ENCODE peak calls at places on chromosomes 11 and 22, in nine cellular contexts. One of them, this sample, is unnamed.

GRCh38 chr11:790721-791564 is 1.1 kb upstream of the CEND1 start:
- DNase-seq in astrocyte of the spinal cord: peak; percentile 32
- DNase-seq in hepatocyte: no peak
- DNase-seq in epithelial cell of esophagus: no peak
- DNase-seq in tibial nerve: no peak
- DNase-seq in MM.1S: no peak
- DNase-seq in AG04450: no peak
- DNase-seq in neural progenitor cell: peak; percentile 63
- DNase-seq in cardiac muscle cell: peak; percentile 37
- DNase-seq in this sample: peak; percentile 30

GRCh38 chr11:128590587-128590986 is 3.2 kb upstream of the ETS1 start:
- DNase-seq in MM.1S: no peak
- DNase-seq in cardiac muscle cell: no peak
- DNase-seq in hepatocyte: no peak
- DNase-seq in tibial nerve: no peak
- DNase-seq in AG04450: no peak
- DNase-seq in astrocyte of the spinal cord: no peak
- DNase-seq in neural progenitor cell: no peak
- DNase-seq in epithelial cell of esophagus: no peak
- DNase-seq in this sample: no peak

GRCh38 chr11:28296426-28296825 is 188.2 kb downstream of the METTL15 start:
- DNase-seq in MM.1S: peak; percentile 51
- DNase-seq in tibial nerve: no peak
- DNase-seq in cardiac muscle cell: no peak
- DNase-seq in AG04450: no peak
- DNase-seq in epithelial cell of esophagus: no peak
- DNase-seq in neural progenitor cell: no peak
- DNase-seq in hepatocyte: no peak
- DNase-seq in astrocyte of the spinal cord: no peak
- DNase-seq in this sample: no peak

GRCh38 chr11:116461789-116462188 is 311.0 kb downstream of the BUD13 start:
- DNase-seq in tibial nerve: no peak
- DNase-seq in AG04450: no peak
- DNase-seq in astrocyte of the spinal cord: no peak
- DNase-seq in neural progenitor cell: peak; percentile 28
- DNase-seq in hepatocyte: no peak
- DNase-seq in cardiac muscle cell: no peak
- DNase-seq in epithelial cell of esophagus: no peak
- DNase-seq in MM.1S: no peak
- DNase-seq in this sample: no peak

GRCh38 chr22:50209893-50210292 is 9.1 kb downstream of the SELENOO start:
- DNase-seq in tibial nerve: no peak
- DNase-seq in AG04450: no peak
- DNase-seq in cardiac muscle cell: peak; percentile 71
- DNase-seq in epithelial cell of esophagus: peak; percentile 65
- DNase-seq in neural progenitor cell: peak; percentile 65
- DNase-seq in astrocyte of the spinal cord: peak; percentile 51
- DNase-seq in MM.1S: peak; percentile 67
- DNase-seq in hepatocyte: peak; percentile 74
- DNase-seq in this sample: peak; percentile 72

GRCh38 chr11:33730716-33731115 is 5.5 kb downstream of the CD59 start:
- DNase-seq in neural progenitor cell: no peak
- DNase-seq in epithelial cell of esophagus: no peak
- DNase-seq in cardiac muscle cell: no peak
- DNase-seq in tibial nerve: no peak
- DNase-seq in astrocyte of the spinal cord: no peak
- DNase-seq in AG04450: no peak
- DNase-seq in hepatocyte: no peak
- DNase-seq in MM.1S: no peak
- DNase-seq in this sample: no peak

GRCh38 chr11:35861191-35861590 is 82.7 kb upstream of the LDLRAD3 start:
- DNase-seq in neural progenitor cell: no peak
- DNase-seq in cardiac muscle cell: no peak
- DNase-seq in hepatocyte: no peak
- DNase-seq in astrocyte of the spinal cord: no peak
- DNase-seq in tibial nerve: no peak
- DNase-seq in epithelial cell of esophagus: no peak
- DNase-seq in AG04450: no peak
- DNase-seq in MM.1S: no peak
- DNase-seq in this sample: no peak

GRCh38 chr22:39212721-39213376 is 31.9 kb downstream of the PDGFB start:
- DNase-seq in cardiac muscle cell: no peak
- DNase-seq in tibial nerve: no peak
- DNase-seq in MM.1S: no peak
- DNase-seq in hepatocyte: no peak
- DNase-seq in epithelial cell of esophagus: peak; percentile 51
- DNase-seq in AG04450: no peak
- DNase-seq in astrocyte of the spinal cord: no peak
- DNase-seq in neural progenitor cell: peak; percentile 45
- DNase-seq in this sample: peak; percentile 50

GRCh38 chr11:11025087-11025486 is 167.2 kb upstream of the ZBED5 start:
- DNase-seq in MM.1S: no peak
- DNase-seq in hepatocyte: no peak
- DNase-seq in neural progenitor cell: no peak
- DNase-seq in AG04450: no peak
- DNase-seq in cardiac muscle cell: no peak
- DNase-seq in epithelial cell of esophagus: peak; percentile 74
- DNase-seq in tibial nerve: no peak
- DNase-seq in astrocyte of the spinal cord: peak; percentile 42
- DNase-seq in this sample: peak; percentile 42

GRCh38 chr11:44625759-44626523 is 60.5 kb downstream of the CD82 start:
- DNase-seq in cardiac muscle cell: no peak
- DNase-seq in AG04450: no peak
- DNase-seq in astrocyte of the spinal cord: no peak
- DNase-seq in MM.1S: no peak
- DNase-seq in tibial nerve: no peak
- DNase-seq in hepatocyte: peak; percentile 4
- DNase-seq in epithelial cell of esophagus: no peak
- DNase-seq in neural progenitor cell: no peak
- DNase-seq in this sample: no peak

GRCh38 chr22:45804986-45805325 is 133.3 kb downstream of the ATXN10 start:
- DNase-seq in neural progenitor cell: no peak
- DNase-seq in AG04450: peak; percentile 92
- DNase-seq in cardiac muscle cell: no peak
- DNase-seq in hepatocyte: no peak
- DNase-seq in astrocyte of the spinal cord: peak; percentile 95
- DNase-seq in MM.1S: no peak
- DNase-seq in tibial nerve: no peak
- DNase-seq in epithelial cell of esophagus: peak; percentile 97
- DNase-seq in this sample: peak; percentile 98

GRCh38 chr11:18384157-18384641 is 10.2 kb upstream of the LDHA start:
- DNase-seq in tibial nerve: peak; percentile 49
- DNase-seq in AG04450: peak; percentile 38
- DNase-seq in epithelial cell of esophagus: peak; percentile 81
- DNase-seq in MM.1S: peak; percentile 79
- DNase-seq in hepatocyte: peak; percentile 78
- DNase-seq in neural progenitor cell: peak; percentile 12
- DNase-seq in astrocyte of the spinal cord: peak; percentile 94
- DNase-seq in cardiac muscle cell: peak; percentile 49
- DNase-seq in this sample: peak; percentile 94

GRCh38 chr11:123286761-123287160 is 91.7 kb upstream of the CLMP start:
- DNase-seq in AG04450: no peak
- DNase-seq in epithelial cell of esophagus: peak; percentile 26
- DNase-seq in astrocyte of the spinal cord: no peak
- DNase-seq in tibial nerve: no peak
- DNase-seq in neural progenitor cell: no peak
- DNase-seq in hepatocyte: no peak
- DNase-seq in MM.1S: no peak
- DNase-seq in cardiac muscle cell: no peak
- DNase-seq in this sample: peak; percentile 22

GRCh38 chr22:20389288-20389687 is 4.7 kb upstream of the ZNF74 start:
- DNase-seq in cardiac muscle cell: no peak
- DNase-seq in MM.1S: no peak
- DNase-seq in AG04450: no peak
- DNase-seq in neural progenitor cell: no peak
- DNase-seq in hepatocyte: no peak
- DNase-seq in astrocyte of the spinal cord: no peak
- DNase-seq in tibial nerve: no peak
- DNase-seq in epithelial cell of esophagus: no peak
- DNase-seq in this sample: no peak
- TF ChIP-seq CTCF in cardiac muscle cell: no peak
- TF ChIP-seq CTCF in MM.1S: no peak
- TF ChIP-seq CTCF in AG04450: no peak
- TF ChIP-seq CTCF in neural progenitor cell: no peak
- TF ChIP-seq CTCF in hepatocyte: no peak
- TF ChIP-seq CTCF in astrocyte of the spinal cord: no peak
- TF ChIP-seq CTCF in tibial nerve: no peak
- TF ChIP-seq CTCF in epithelial cell of esophagus: no peak
- TF ChIP-seq CTCF in this sample: no peak

GRCh38 chr22:37240941-37241320 is 3.1 kb downstream of the RAC2 start:
- DNase-seq in neural progenitor cell: no peak
- DNase-seq in epithelial cell of esophagus: no peak
- DNase-seq in cardiac muscle cell: no peak
- DNase-seq in hepatocyte: no peak
- DNase-seq in AG04450: no peak
- DNase-seq in tibial nerve: no peak
- DNase-seq in astrocyte of the spinal cord: no peak
- DNase-seq in MM.1S: no peak
- DNase-seq in this sample: no peak
- H3K4me3 ChIP-seq in neural progenitor cell: no peak overlapping the region
- H3K4me3 ChIP-seq in epithelial cell of esophagus: no peak overlapping the region
- H3K4me3 ChIP-seq in cardiac muscle cell: no peak overlapping the region
- H3K4me3 ChIP-seq in hepatocyte: no peak overlapping the region
- H3K4me3 ChIP-seq in AG04450: no peak overlapping the region
- H3K4me3 ChIP-seq in tibial nerve: no peak overlapping the region
- H3K4me3 ChIP-seq in astrocyte of the spinal cord: no peak overlapping the region
- H3K4me3 ChIP-seq in MM.1S: no peak overlapping the region
- H3K4me3 ChIP-seq in this sample: no peak overlapping the region

DNA sequence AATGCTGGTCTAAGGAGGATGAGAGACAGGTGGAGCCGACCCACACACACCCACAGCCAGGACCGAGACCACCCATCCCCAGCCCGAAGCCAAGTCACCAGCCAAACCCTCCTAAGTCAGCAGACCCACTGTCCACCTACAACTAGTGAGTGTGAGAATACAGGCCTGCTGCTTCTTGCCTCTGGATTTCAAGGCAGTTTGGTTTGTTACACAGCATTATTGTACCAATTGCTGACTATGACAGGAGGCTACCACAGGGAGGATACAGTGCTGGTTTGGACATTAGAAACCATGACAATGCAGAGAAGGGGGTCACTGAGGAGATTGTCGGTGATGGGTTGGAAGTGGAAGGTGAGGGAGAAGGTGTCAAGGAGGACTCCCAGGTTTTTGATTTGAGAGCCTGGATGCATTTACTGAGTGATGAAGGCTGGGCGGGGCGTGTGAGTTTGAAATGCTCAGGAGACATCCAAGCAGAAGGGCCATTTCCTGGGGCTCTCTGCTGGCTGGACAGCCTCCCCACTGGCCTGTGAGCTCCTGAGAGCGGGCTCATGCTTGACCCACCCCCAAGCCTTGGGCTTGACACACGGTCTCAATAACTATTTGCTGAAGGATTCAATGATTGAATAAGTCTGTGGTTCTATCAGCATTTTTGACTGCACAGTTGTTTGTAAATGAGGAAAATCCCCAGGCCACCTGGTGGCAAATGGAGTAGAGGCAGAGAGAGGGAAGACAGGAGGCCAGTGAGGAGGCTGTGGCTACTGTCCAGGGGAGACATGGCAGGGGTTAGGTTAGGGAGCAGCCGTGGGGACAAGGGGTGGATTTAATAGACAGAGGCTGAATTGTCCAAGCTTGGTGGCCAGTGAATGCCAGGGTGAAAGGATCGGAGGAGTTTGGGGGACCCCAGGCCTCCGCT is 9.4 kb upstream of the SSTR3 start:
- DNase-seq in hepatocyte: no peak
- DNase-seq in neural progenitor cell: no peak
- DNase-seq in AG04450: no peak
- DNase-seq in epithelial cell of esophagus: no peak
- DNase-seq in cardiac muscle cell: no peak
- DNase-seq in tibial nerve: no peak
- DNase-seq in astrocyte of the spinal cord: no peak
- DNase-seq in MM.1S: no peak
- DNase-seq in this sample: no peak
- TF ChIP-seq CTCF in hepatocyte: no peak
- TF ChIP-seq CTCF in neural progenitor cell: no peak
- TF ChIP-seq CTCF in AG04450: no peak
- TF ChIP-seq CTCF in epithelial cell of esophagus: no peak
- TF ChIP-seq CTCF in cardiac muscle cell: no peak
- TF ChIP-seq CTCF in tibial nerve: no peak
- TF ChIP-seq CTCF in astrocyte of the spinal cord: no peak
- TF ChIP-seq CTCF in MM.1S: peak; percentile 16
- TF ChIP-seq CTCF in this sample: no peak

DNA sequence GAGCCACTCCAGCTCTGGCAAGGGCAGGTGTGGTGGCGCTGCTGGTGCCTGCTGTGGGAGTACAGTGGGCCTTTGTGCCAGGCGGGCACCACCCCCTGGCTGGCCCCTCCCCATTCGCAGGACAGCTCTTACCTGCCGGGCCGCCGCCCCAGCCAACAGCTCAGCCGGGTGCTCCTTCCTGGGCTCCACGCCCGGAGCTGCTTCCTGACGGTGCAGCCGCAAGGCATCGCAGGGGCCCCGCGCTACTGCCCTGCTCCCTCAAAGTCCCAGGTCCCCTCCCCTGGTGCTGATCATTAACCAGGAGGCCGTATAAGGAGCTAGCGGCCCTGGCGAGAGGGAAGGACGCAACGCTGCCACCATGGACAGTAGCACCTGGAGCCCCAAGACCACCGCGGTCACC is at the start of gene SLC5A1:
- DNase-seq in astrocyte of the spinal cord: no peak
- DNase-seq in MM.1S: no peak
- DNase-seq in AG04450: no peak
- DNase-seq in neural progenitor cell: no peak
- DNase-seq in cardiac muscle cell: no peak
- DNase-seq in hepatocyte: no peak
- DNase-seq in epithelial cell of esophagus: peak; percentile 67
- DNase-seq in tibial nerve: no peak
- DNase-seq in this sample: no peak
- H3K4me3 ChIP-seq in astrocyte of the spinal cord: no peak within 1 kb of the TSS
- H3K4me3 ChIP-seq in MM.1S: no peak within 1 kb of the TSS
- H3K4me3 ChIP-seq in AG04450: no peak within 1 kb of the TSS
- H3K4me3 ChIP-seq in neural progenitor cell: no peak within 1 kb of the TSS
- H3K4me3 ChIP-seq in cardiac muscle cell: no peak within 1 kb of the TSS
- H3K4me3 ChIP-seq in hepatocyte: no peak within 1 kb of the TSS
- H3K4me3 ChIP-seq in epithelial cell of esophagus: no peak within 1 kb of the TSS
- H3K4me3 ChIP-seq in tibial nerve: peak within 1 kb of the TSS; percentile 15
- H3K4me3 ChIP-seq in this sample: no peak within 1 kb of the TSS

DNA sequence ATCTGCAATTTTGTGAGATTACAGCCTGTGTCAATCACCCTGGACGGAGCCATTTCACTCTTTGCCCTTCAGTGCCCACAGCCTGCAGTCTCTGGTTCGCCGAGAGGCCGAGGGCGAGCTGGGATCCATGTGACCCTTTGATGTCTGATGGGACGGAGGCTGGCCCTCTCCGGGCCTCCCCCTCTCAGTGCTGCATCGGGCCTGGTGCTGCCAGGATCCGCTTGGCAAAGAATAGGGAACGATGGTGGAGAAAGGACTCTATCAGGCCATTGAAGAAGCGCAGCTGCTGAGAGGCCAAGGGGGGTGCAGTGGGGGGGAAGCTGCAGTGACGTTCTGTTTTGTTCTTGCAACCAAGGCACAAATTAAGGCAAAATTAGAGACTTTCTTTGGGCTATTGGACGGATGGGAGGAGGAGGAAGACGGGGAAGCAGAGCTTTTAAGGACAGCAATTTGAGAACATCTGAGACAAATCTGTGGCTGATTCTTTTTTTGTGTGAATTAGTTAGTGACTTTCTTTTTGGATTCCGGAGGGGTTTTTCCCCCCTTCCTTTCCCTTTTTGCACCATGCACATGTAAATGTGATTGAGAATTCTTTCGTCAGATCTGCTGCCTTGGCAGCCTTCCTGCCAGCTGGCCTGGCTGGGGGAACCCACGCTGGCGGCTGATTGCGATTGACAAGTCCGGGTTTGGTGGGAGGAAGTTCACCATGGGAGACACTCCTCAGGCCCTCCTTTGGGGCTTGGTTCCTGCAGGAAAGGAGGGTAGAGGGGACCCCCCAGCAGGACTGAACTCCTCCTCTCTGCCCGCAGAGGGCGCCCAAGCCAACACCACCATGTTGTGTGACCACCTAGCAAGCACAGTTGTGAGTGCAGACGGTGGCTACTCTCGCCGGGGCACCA is 214.5 kb downstream of the NTM start:
- DNase-seq in AG04450: no peak
- DNase-seq in MM.1S: no peak
- DNase-seq in astrocyte of the spinal cord: no peak
- DNase-seq in neural progenitor cell: peak; percentile 64
- DNase-seq in tibial nerve: no peak
- DNase-seq in hepatocyte: no peak
- DNase-seq in cardiac muscle cell: peak; percentile 18
- DNase-seq in epithelial cell of esophagus: no peak
- DNase-seq in this sample: no peak
- TF ChIP-seq CTCF in AG04450: peak; percentile 22
- TF ChIP-seq CTCF in MM.1S: peak; percentile 5
- TF ChIP-seq CTCF in astrocyte of the spinal cord: peak; percentile 49
- TF ChIP-seq CTCF in neural progenitor cell: peak; percentile 65
- TF ChIP-seq CTCF in tibial nerve: no peak
- TF ChIP-seq CTCF in hepatocyte: peak; percentile 24
- TF ChIP-seq CTCF in cardiac muscle cell: peak; percentile 26
- TF ChIP-seq CTCF in epithelial cell of esophagus: no peak
- TF ChIP-seq CTCF in this sample: no peak